ENCODE peak calls at places on chromosomes 2 and 18, in four cellular contexts. C, G, Q and R are unnamed samples.

GRCh38 chr2:216606551-216607527 is 26.4 kb upstream of the IGFBP2 start:
- DNase-seq in C (no peak), G (no peak), Q (peak), R (no peak)

GRCh38 chr2:98869272-98869641 is 66.8 kb downstream of the CRACDL start:
- DNase-seq in C (no peak), G (peak), Q (no peak), R (peak)

GRCh38 chr2:72793798-72794447 is 31.9 kb downstream of the EXOC6B start:
- DNase-seq in C (no peak), G (no peak), Q (no peak), R (no peak)

GRCh38 chr2:70903641-70904340 is 31.9 kb upstream of the ATP6V1B1 start:
- DNase-seq in C (no peak), G (no peak), Q (no peak), R (no peak)

GRCh38 chr2:209472386-209472832 is 48.6 kb downstream of the MAP2 start:
- DNase-seq in C (no peak), G (peak), Q (no peak), R (no peak)

GRCh38 chr2:101984656-101985055 is 7.1 kb upstream of the IL1R2 start:
- DNase-seq in C (no peak), G (no peak), Q (no peak), R (no peak)

GRCh38 chr2:60553496-60553991 is at the start of gene BCL11A:
- DNase-seq in C (peak), G (peak), Q (peak), R (peak)

GRCh38 chr18:49520661-49521145 is 33.7 kb upstream of the C18orf32 start:
- DNase-seq in C (no peak), G (peak), Q (no peak), R (no peak)

GRCh38 chr18:681985-682384 is 24.5 kb downstream of the TYMS start:
- DNase-seq in C (no peak), G (no peak), Q (peak), R (no peak)

GRCh38 chr2:235087812-235088607 is 136.2 kb downstream of the SH3BP4 start:
- DNase-seq in C (no peak), G (no peak), Q (no peak), R (peak)

GRCh38 chr2:45968946-45969584 is 317.6 kb downstream of the PRKCE start:
- DNase-seq in C (no peak), G (no peak), Q (no peak), R (peak)

GRCh38 chr18:39913790-39914366 is 2041.2 kb upstream of the PIK3C3 start:
- DNase-seq in C (no peak), G (peak), Q (no peak), R (no peak)

GRCh38 chr2:169221745-169222369 is 140.5 kb downstream of the LRP2 start:
- DNase-seq in C (peak), G (peak), Q (no peak), R (no peak)

GRCh38 chr2:20674974-20675679 is 8.2 kb downstream of the GDF7 start:
- DNase-seq in C (no peak), G (no peak), Q (no peak), R (peak)

GRCh38 chr2:73985318-73986084 is 791 bp downstream of the TET3 start:
- DNase-seq in C (no peak), G (no peak), Q (peak), R (peak)

GRCh38 chr2:163345795-163346573 is 389.8 kb downstream of the FIGN start:
- DNase-seq in C (peak), G (peak), Q (no peak), R (no peak)

GRCh38 chr2:235433860-235434259 is 60.0 kb upstream of the AGAP1 start:
- DNase-seq in C (no peak), G (no peak), Q (no peak), R (no peak)

GRCh38 chr2:32564417-32565035 is 63.3 kb upstream of the TTC27 start:
- DNase-seq in C (no peak), G (peak), Q (no peak), R (no peak)

GRCh38 chr2:46943881-46944798 is 28.5 kb upstream of the MCFD2 start:
- DNase-seq in C (no peak), G (no peak), Q (peak), R (no peak)

GRCh38 chr2:156399950-156400703 is 36.1 kb upstream of the GPD2 start:
- DNase-seq in C (peak), G (peak), Q (no peak), R (peak)

GRCh38 chr2:71939588-71940535 is 207.8 kb downstream of the CYP26B1 start:
- DNase-seq in C (no peak), G (no peak), Q (no peak), R (no peak)

GRCh38 chr2:157059036-157059435 is 198.5 kb upstream of the GALNT5 start:
- DNase-seq in C (no peak), G (no peak), Q (no peak), R (no peak)

DNA sequence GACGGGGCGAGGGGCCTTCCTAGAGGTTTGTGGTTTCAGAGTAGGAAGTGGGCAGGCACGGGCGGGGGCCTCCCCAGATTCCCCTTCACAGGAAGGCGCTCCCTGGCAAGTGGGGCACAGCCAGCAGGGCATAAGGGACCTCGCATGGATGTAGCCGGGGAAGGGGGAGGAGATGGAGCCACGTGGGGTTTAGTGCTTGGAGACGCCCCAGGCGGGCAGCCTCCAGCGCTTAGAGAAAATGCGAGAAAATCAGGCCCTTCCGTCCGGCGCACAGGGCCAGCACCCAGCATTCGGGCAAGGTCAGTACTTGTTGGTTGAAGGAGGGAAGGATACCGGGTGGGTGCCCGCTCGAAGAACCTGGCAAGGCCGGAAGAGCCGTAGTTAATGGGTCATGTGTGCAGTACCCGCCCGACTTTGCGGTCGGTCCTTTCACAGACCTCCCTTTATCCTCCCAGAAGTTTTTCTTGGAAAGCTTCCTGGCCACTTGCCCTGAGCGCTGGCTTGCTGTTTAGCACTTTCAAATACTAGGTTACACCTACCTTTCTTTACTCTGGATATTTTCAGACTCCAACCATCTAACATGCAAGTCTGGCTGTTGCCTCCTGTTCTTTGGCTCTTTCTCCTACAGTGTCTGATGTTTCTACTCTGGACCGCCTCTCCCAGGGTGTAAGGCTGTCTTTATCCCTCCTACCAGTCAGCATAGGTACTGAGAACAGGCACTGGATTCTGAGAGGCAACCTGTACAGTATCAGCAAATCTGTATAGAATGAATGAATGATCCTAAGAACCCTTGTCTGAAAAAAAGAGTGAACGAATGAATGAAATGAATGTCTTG is 78.1 kb downstream of the CIB4 start:
- DNase-seq in C (peak), G (peak), Q (peak), R (peak)
- H3K4me3 ChIP-seq in C (peak), G (peak), Q (no peak), R (no peak)

GRCh38 chr2:64534363-64534762 is 10.2 kb downstream of the AFTPH start:
- DNase-seq in C (no peak), G (no peak), Q (no peak), R (no peak)

GRCh38 chr2:64532030-64532429 is 7.9 kb downstream of the AFTPH start:
- DNase-seq in C (no peak), G (no peak), Q (no peak), R (no peak)

GRCh38 chr2:64535024-64535423 is 10.9 kb downstream of the AFTPH start:
- DNase-seq in C (no peak), G (no peak), Q (no peak), R (no peak)

GRCh38 chr2:64537991-64538390 is 13.9 kb downstream of the AFTPH start:
- DNase-seq in C (no peak), G (no peak), Q (no peak), R (no peak)

DNA sequence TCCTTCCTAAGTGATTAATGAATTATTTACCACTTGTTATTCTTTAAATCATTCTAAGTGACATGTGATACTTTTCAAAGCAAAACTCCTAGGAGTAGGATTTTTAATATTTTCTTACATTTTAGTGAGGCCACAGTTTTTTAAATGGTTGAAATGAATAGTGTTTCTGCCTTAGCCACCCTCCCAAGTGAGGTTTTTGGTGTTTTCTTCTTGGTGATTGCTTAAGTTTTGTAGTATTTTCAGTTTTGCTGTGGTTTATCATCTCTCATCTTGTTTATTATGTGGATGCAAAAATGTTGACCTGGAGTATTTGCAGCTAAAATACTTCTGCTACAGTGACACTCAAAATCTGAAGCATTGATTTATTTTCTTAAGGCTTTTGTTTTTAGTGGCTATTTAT is 9.8 kb downstream of the AFTPH start:
- DNase-seq in C (no peak), G (no peak), Q (no peak), R (no peak)
- H3K9ac ChIP-seq in C (no peak), G (no peak), Q (no peak), R (no peak)

GRCh38 chr18:5543854-5544389 is at the start of gene EPB41L3:
- DNase-seq in C (no peak), G (no peak), Q (no peak), R (peak)
- H3K4me3 ChIP-seq in C (no peak), G (no peak), Q (no peak), R (peak)

DNA sequence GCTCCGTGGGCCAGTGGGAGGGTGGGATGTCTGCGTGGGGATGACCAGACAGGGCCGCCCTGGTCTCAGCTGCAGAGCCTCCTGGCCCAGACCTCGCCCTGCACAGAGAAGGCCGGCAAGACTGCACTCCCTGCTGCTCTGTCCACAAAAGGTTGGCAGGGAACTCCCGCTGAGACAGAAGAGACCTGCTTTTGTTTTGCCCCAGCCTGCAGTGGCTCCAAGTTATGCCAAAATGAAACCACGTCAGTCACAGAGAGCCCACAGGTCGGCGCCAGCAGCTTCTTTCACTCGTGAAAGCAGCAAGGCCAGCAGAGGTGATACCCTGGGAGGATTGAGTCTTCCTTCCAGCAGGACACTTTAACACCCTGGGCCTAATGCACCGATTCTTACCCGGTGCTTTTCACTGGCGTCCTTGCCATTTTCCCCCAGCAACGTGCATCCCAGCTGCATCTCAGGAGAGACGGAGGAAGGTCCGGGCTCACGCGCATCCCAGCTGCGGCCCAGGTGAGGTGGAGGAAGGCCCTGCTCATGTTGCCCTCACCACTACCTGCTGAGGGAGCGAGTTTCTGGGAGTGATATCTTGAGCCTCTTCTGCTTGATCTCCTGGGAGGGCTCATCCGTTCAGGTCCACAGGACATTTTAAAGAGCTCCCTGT is 22.1 kb upstream of the CTDP1 start:
- DNase-seq in C (no peak), G (peak), Q (no peak), R (no peak)
- H3K9ac ChIP-seq in C (no peak), G (no peak), Q (no peak), R (no peak)

GRCh38 chr2:40279479-40279878 is 172.4 kb downstream of the SLC8A1 start:
- DNase-seq in C (no peak), G (no peak), Q (no peak), R (no peak)

GRCh38 chr2:40279001-40279400 is 172.9 kb downstream of the SLC8A1 start:
- DNase-seq in C (no peak), G (no peak), Q (no peak), R (no peak)

GRCh38 chr2:40283111-40283909 is 168.6 kb downstream of the SLC8A1 start:
- DNase-seq in C (no peak), G (peak), Q (no peak), R (no peak)

GRCh38 chr2:40282428-40282827 is 169.5 kb downstream of the SLC8A1 start:
- DNase-seq in C (no peak), G (no peak), Q (no peak), R (no peak)

DNA sequence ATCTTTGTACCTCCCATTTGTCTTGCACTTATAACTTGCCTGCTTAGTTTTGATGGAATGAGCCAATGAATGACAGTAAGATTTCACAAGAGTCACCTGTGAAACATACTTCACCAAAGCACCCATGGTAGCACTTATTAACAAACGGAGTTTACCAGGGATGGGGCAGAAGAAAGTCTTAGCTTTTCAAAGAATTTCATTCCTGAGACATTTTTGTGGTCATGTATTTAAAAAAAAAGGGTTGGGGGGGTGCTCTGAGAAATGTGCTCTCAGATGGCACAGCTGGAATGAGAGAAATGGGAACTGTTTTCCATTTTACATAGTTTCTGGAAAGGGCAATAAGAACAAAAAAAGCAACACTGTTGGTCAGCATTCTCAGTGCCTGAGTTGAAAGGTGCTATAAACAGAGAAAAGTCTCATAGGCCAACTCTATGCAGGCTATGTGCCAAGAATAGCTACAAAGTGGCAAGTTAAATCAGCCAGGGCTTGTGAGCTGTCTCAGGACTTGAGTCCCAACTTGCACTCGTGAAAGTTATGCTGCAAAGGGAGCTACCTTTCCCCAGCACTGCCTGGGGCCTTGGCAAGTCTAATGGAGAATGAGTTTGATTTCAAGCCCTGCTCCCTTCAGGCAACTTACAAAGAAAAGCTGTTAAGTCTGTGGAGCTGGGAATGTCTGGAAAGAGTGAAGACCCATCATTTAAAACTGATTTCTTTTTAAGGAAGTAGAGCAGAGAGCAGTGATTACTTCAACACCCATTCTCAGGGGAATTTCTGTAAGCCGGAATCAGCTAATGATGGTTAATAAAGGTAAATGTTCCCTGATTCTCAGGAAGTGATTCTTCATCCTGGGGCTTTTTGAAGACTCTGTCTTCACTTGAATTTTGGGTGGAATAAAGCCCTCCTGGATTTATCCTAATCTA is 170.6 kb downstream of the SLC8A1 start:
- DNase-seq in C (no peak), G (peak), Q (no peak), R (no peak)
- H3K4me3 ChIP-seq in C (no peak), G (no peak), Q (no peak), R (no peak)

DNA sequence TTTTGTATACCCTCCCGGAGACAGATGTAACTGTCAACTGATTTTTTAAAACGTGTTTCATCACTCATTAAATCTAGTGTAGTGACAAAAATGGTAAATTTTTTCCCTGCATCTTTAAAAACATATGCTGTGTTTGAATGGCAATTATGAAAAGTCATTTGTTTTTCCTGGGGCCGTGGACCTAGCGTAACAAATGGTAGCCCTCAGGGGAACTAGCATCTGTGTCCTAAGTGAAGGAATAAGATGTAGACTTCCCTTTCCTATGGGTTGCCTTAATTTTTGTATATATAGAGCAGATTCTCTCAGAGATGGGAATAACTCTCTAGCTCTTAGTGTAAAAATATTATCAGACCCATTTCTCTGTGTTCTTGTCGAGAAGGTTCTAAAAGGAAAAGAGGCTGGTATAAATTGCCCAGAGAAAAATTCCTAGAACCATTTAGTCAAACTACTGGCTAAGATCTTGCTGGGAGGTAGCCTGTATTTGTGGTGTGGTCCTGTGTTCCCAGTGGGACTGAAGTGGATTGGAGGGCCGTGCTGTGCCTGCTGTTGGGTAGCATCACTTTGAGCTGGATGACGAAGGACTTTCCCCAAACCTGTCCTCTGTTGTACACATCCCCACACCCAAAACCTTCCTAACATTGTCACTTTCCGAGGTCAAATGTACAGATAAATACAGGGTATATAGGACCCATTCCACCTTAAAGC is 85.8 kb downstream of the LIMS1 start:
- DNase-seq in C (no peak), G (no peak), Q (no peak), R (no peak)
- H3K9ac ChIP-seq in C (peak), G (no peak), Q (no peak), R (peak)

GRCh38 chr2:239821694-239822075 is 203.5 kb downstream of the NDUFA10 start:
- DNase-seq in C (no peak), G (no peak), Q (no peak), R (peak)

GRCh38 chr2:239819974-239820555 is 205.1 kb downstream of the NDUFA10 start:
- DNase-seq in C (no peak), G (no peak), Q (no peak), R (peak)

GRCh38 chr2:239820836-239821693 is 204.1 kb downstream of the NDUFA10 start:
- DNase-seq in C (no peak), G (no peak), Q (no peak), R (peak)

GRCh38 chr2:239824051-239824694 is 201.0 kb downstream of the NDUFA10 start:
- DNase-seq in C (peak), G (peak), Q (peak), R (peak)

GRCh38 chr2:239822146-239822945 is 202.8 kb downstream of the NDUFA10 start:
- DNase-seq in C (no peak), G (no peak), Q (no peak), R (peak)
- H3K4me3 ChIP-seq in C (no peak), G (no peak), Q (no peak), R (no peak)

GRCh38 chr2:128062571-128062970 is 28.4 kb upstream of the UGGT1 start:
- DNase-seq in C (no peak), G (no peak), Q (no peak), R (no peak)

GRCh38 chr2:128057334-128057733 is 29.5 kb upstream of the SAP130 start:
- DNase-seq in C (no peak), G (no peak), Q (no peak), R (no peak)

GRCh38 chr2:128053331-128053730 is 25.5 kb upstream of the SAP130 start:
- DNase-seq in C (no peak), G (no peak), Q (no peak), R (no peak)

GRCh38 chr2:128054104-128054503 is 26.2 kb upstream of the SAP130 start:
- DNase-seq in C (no peak), G (no peak), Q (no peak), R (no peak)

DNA sequence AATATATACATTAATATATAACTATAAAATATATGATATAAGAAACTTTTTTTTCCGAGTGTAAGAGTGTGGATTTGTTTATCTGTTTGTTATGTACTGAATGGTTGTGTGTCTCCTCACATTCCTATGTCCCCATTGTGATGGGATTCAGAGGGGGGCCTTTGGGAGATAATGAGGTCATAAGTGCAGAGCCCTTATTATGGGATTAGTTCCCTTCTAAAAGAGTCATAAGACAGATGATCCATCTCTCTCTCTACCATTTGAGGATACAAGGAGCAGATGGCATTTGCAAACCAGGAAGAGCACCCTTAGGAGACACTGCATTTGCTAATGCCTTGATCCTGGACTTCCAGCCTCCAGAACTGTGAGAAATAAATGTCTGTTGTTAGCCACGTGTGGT is 30.3 kb upstream of the SAP130 start:
- DNase-seq in C (no peak), G (no peak), Q (no peak), R (no peak)
- H3K9ac ChIP-seq in C (no peak), G (no peak), Q (no peak), R (no peak)